ENCODE peak calls at places on chromosome 18, in six cellular contexts. One of them, this sample, is unnamed.

GRCh38 chr18:55415258-55415871 is 172.6 kb downstream of the TCF4 start:
- DNase-seq in endothelial cell of umbilical vein: peak
- DNase-seq in HepG2: peak
- DNase-seq in A549: peak
- DNase-seq in WTC11: peak
- DNase-seq in K562: peak
- DNase-seq in this sample: peak

GRCh38 chr18:76953186-76953982 is 131.0 kb downstream of the ZNF236 start:
- DNase-seq in endothelial cell of umbilical vein: peak
- DNase-seq in HepG2: no peak
- DNase-seq in A549: no peak
- DNase-seq in WTC11: no peak
- DNase-seq in K562: no peak
- DNase-seq in this sample: no peak

GRCh38 chr18:75141734-75142133 is 67.2 kb downstream of the PTGR3 start:
- DNase-seq in endothelial cell of umbilical vein: no peak
- DNase-seq in HepG2: no peak
- DNase-seq in A549: no peak
- DNase-seq in WTC11: no peak
- DNase-seq in K562: no peak
- DNase-seq in this sample: no peak

GRCh38 chr18:28559511-28559910 is 382.6 kb upstream of the CDH2 start:
- DNase-seq in endothelial cell of umbilical vein: peak
- DNase-seq in HepG2: no peak
- DNase-seq in A549: no peak
- DNase-seq in WTC11: no peak
- DNase-seq in K562: no peak
- DNase-seq in this sample: no peak

GRCh38 chr18:65091737-65092329 is 659.0 kb upstream of the CDH7 start:
- DNase-seq in endothelial cell of umbilical vein: no peak
- DNase-seq in HepG2: peak
- DNase-seq in A549: peak
- DNase-seq in WTC11: no peak
- DNase-seq in K562: no peak
- DNase-seq in this sample: no peak

GRCh38 chr18:57231846-57232245 is 85.0 kb downstream of the BOD1L2 start:
- DNase-seq in endothelial cell of umbilical vein: no peak
- DNase-seq in HepG2: no peak
- DNase-seq in A549: no peak
- DNase-seq in WTC11: no peak
- DNase-seq in K562: no peak
- DNase-seq in this sample: no peak

GRCh38 chr18:31102941-31103340 is 720 bp upstream of the DSC2 start:
- DNase-seq in endothelial cell of umbilical vein: no peak
- DNase-seq in HepG2: no peak
- DNase-seq in A549: no peak
- DNase-seq in WTC11: no peak
- DNase-seq in K562: no peak
- DNase-seq in this sample: no peak

GRCh38 chr18:10149768-10150556 is 236.1 kb downstream of the VAPA start:
- DNase-seq in endothelial cell of umbilical vein: no peak
- DNase-seq in HepG2: no peak
- DNase-seq in A549: no peak
- DNase-seq in WTC11: no peak
- DNase-seq in K562: no peak
- DNase-seq in this sample: no peak

GRCh38 chr18:12604445-12605007 is 53.4 kb downstream of the SPIRE1 start:
- DNase-seq in endothelial cell of umbilical vein: no peak
- DNase-seq in HepG2: no peak
- DNase-seq in A549: no peak
- DNase-seq in WTC11: no peak
- DNase-seq in K562: no peak
- DNase-seq in this sample: no peak

GRCh38 chr18:76379226-76380126 is 115.6 kb downstream of the ZNF516 start:
- DNase-seq in endothelial cell of umbilical vein: no peak
- DNase-seq in HepG2: no peak
- DNase-seq in A549: no peak
- DNase-seq in WTC11: no peak
- DNase-seq in K562: no peak
- DNase-seq in this sample: no peak

GRCh38 chr18:24560511-24560981 is 100.1 kb downstream of the HRH4 start:
- DNase-seq in endothelial cell of umbilical vein: no peak
- DNase-seq in HepG2: no peak
- DNase-seq in A549: no peak
- DNase-seq in WTC11: peak
- DNase-seq in K562: no peak
- DNase-seq in this sample: no peak

GRCh38 chr18:62846334-62846733 is 131.0 kb downstream of the PHLPP1 start:
- DNase-seq in endothelial cell of umbilical vein: no peak
- DNase-seq in HepG2: no peak
- DNase-seq in A549: no peak
- DNase-seq in WTC11: no peak
- DNase-seq in K562: no peak
- DNase-seq in this sample: no peak

GRCh38 chr18:71130351-71130750 is 841.5 kb downstream of the SOCS6 start:
- DNase-seq in endothelial cell of umbilical vein: no peak
- DNase-seq in HepG2: no peak
- DNase-seq in A549: no peak
- DNase-seq in WTC11: no peak
- DNase-seq in K562: no peak
- DNase-seq in this sample: no peak

GRCh38 chr18:49616618-49617328 is 54.9 kb downstream of the LIPG start:
- DNase-seq in endothelial cell of umbilical vein: no peak
- DNase-seq in HepG2: no peak
- DNase-seq in A549: no peak
- DNase-seq in WTC11: no peak
- DNase-seq in K562: no peak
- DNase-seq in this sample: no peak
- TF ChIP-seq JUN in endothelial cell of umbilical vein: no peak
- TF ChIP-seq JUN in HepG2: no peak
- TF ChIP-seq JUN in A549: no peak
- TF ChIP-seq JUN in WTC11: no peak
- TF ChIP-seq JUN in K562: no peak
- TF ChIP-seq JUN in this sample: no peak

DNA sequence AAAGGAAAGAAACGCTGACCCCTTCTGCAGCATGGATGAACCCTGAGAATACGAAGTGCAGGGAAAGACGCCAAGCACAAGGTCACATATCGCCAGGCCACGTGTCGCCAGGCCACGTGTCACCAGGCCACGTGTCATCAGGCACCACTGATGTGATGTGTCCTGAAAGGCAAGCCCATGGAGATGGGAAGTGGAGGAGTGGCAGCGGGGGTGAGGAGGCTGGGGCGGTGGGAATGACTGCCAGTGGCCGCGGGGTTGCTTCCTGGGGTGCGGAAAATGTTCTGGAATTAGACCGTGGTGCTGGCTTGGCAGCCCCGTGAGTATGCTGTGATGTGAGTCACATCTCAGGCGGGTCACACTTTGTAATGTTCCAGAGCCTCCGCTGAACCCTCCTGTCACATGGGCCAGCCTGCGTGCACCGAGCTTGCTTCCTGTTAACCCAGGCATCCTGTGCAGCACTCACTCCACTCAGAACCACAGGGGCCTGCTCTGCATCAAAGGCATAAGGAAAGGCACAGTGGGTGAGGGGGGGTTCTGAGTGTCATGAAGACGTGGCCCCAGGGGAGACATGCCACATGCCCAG is 39.0 kb downstream of the SLC66A2 start:
- DNase-seq in endothelial cell of umbilical vein: no peak
- DNase-seq in HepG2: no peak
- DNase-seq in A549: no peak
- DNase-seq in WTC11: no peak
- DNase-seq in K562: no peak
- DNase-seq in this sample: no peak
- TF ChIP-seq JUN in endothelial cell of umbilical vein: no peak
- TF ChIP-seq JUN in HepG2: no peak
- TF ChIP-seq JUN in A549: no peak
- TF ChIP-seq JUN in WTC11: no peak
- TF ChIP-seq JUN in K562: no peak
- TF ChIP-seq JUN in this sample: no peak

GRCh38 chr18:68759308-68759707 is 38.6 kb upstream of the CCDC102B start:
- DNase-seq in endothelial cell of umbilical vein: no peak
- DNase-seq in HepG2: no peak
- DNase-seq in A549: no peak
- DNase-seq in WTC11: no peak
- DNase-seq in K562: no peak
- DNase-seq in this sample: no peak

GRCh38 chr18:68757121-68757520 is 40.8 kb upstream of the CCDC102B start:
- DNase-seq in endothelial cell of umbilical vein: no peak
- DNase-seq in HepG2: no peak
- DNase-seq in A549: no peak
- DNase-seq in WTC11: no peak
- DNase-seq in K562: no peak
- DNase-seq in this sample: no peak

GRCh38 chr18:68764016-68764415 is 33.9 kb upstream of the CCDC102B start:
- DNase-seq in endothelial cell of umbilical vein: peak
- DNase-seq in HepG2: no peak
- DNase-seq in A549: no peak
- DNase-seq in WTC11: no peak
- DNase-seq in K562: no peak
- DNase-seq in this sample: no peak

GRCh38 chr18:68766433-68766832 is 31.4 kb upstream of the CCDC102B start:
- DNase-seq in endothelial cell of umbilical vein: no peak
- DNase-seq in HepG2: no peak
- DNase-seq in A549: no peak
- DNase-seq in WTC11: no peak
- DNase-seq in K562: no peak
- DNase-seq in this sample: no peak

DNA sequence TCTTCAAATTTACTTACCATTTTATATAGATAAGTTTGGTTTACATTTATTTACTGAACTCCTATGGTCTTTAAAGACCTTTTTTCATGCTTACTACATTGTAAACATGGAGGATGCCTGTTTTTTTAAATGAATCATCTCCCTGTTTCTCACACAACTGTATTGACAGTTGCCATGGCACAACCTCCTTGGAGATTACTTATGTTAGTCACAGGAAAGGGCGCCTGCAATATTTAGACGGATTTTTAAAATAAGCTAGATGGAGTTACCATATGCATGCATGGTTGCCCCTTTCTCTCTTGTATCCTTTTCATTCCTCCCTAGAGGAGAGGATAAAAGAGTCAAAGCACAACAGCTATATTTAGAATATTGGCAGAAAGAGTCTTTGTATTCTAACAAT is 34.8 kb upstream of the CCDC102B start:
- DNase-seq in endothelial cell of umbilical vein: peak
- DNase-seq in HepG2: no peak
- DNase-seq in A549: no peak
- DNase-seq in WTC11: no peak
- DNase-seq in K562: no peak
- DNase-seq in this sample: no peak
- TF ChIP-seq JUN in endothelial cell of umbilical vein: no peak
- TF ChIP-seq JUN in HepG2: no peak
- TF ChIP-seq JUN in A549: no peak
- TF ChIP-seq JUN in WTC11: no peak
- TF ChIP-seq JUN in K562: no peak
- TF ChIP-seq JUN in this sample: no peak

DNA sequence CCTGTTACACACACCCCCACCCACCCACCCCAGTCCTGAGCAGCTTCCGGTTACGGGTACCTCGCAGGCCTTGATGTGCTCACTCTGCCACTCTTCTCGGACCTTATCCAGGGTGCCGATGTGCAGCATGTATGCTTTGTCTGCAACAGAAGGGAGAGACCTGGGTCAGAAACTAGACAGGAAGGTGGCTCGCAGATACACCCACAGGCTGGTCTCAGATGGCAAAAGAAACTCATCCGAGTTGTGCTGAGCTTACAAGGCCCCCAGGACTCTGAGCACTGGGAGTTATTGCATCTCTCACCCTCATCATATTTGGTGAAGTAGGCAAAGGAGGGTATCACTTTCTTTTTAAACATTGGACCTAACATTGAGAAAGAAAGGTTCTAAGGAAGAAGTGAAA is 30.6 kb upstream of the EPG5 start:
- DNase-seq in endothelial cell of umbilical vein: no peak
- DNase-seq in HepG2: no peak
- DNase-seq in A549: no peak
- DNase-seq in WTC11: no peak
- DNase-seq in K562: no peak
- DNase-seq in this sample: no peak
- TF ChIP-seq JUN in endothelial cell of umbilical vein: no peak
- TF ChIP-seq JUN in HepG2: no peak
- TF ChIP-seq JUN in A549: no peak
- TF ChIP-seq JUN in WTC11: no peak
- TF ChIP-seq JUN in K562: no peak
- TF ChIP-seq JUN in this sample: no peak

GRCh38 chr18:14014456-14014855 is 99.1 kb upstream of the MC2R start:
- DNase-seq in endothelial cell of umbilical vein: no peak
- DNase-seq in HepG2: no peak
- DNase-seq in A549: no peak
- DNase-seq in WTC11: no peak
- DNase-seq in K562: no peak
- DNase-seq in this sample: no peak
- TF ChIP-seq JUN in endothelial cell of umbilical vein: no peak
- TF ChIP-seq JUN in HepG2: no peak
- TF ChIP-seq JUN in A549: no peak
- TF ChIP-seq JUN in WTC11: no peak
- TF ChIP-seq JUN in K562: no peak
- TF ChIP-seq JUN in this sample: no peak

GRCh38 chr18:11259421-11259820 is 110.1 kb upstream of the PIEZO2 start:
- DNase-seq in endothelial cell of umbilical vein: no peak
- DNase-seq in HepG2: no peak
- DNase-seq in A549: no peak
- DNase-seq in WTC11: no peak
- DNase-seq in K562: no peak
- DNase-seq in this sample: no peak
- TF ChIP-seq JUN in endothelial cell of umbilical vein: no peak
- TF ChIP-seq JUN in HepG2: no peak
- TF ChIP-seq JUN in A549: no peak
- TF ChIP-seq JUN in WTC11: no peak
- TF ChIP-seq JUN in K562: no peak
- TF ChIP-seq JUN in this sample: no peak

GRCh38 chr18:26920644-26921043 is 55.1 kb upstream of the AQP4 start:
- DNase-seq in endothelial cell of umbilical vein: no peak
- DNase-seq in HepG2: no peak
- DNase-seq in A549: no peak
- DNase-seq in WTC11: no peak
- DNase-seq in K562: no peak
- DNase-seq in this sample: no peak

GRCh38 chr18:26922313-26922712 is 56.8 kb upstream of the AQP4 start:
- DNase-seq in endothelial cell of umbilical vein: no peak
- DNase-seq in HepG2: no peak
- DNase-seq in A549: no peak
- DNase-seq in WTC11: no peak
- DNase-seq in K562: no peak
- DNase-seq in this sample: no peak

GRCh38 chr18:26925313-26925712 is 59.8 kb upstream of the AQP4 start:
- DNase-seq in endothelial cell of umbilical vein: no peak
- DNase-seq in HepG2: no peak
- DNase-seq in A549: no peak
- DNase-seq in WTC11: no peak
- DNase-seq in K562: no peak
- DNase-seq in this sample: no peak

GRCh38 chr18:26919656-26920055 is 54.1 kb upstream of the AQP4 start:
- DNase-seq in endothelial cell of umbilical vein: no peak
- DNase-seq in HepG2: no peak
- DNase-seq in A549: peak
- DNase-seq in WTC11: no peak
- DNase-seq in K562: no peak
- DNase-seq in this sample: no peak
- TF ChIP-seq JUN in endothelial cell of umbilical vein: no peak
- TF ChIP-seq JUN in HepG2: no peak
- TF ChIP-seq JUN in A549: no peak
- TF ChIP-seq JUN in WTC11: no peak
- TF ChIP-seq JUN in K562: no peak
- TF ChIP-seq JUN in this sample: no peak

GRCh38 chr18:3793545-3793944 is 343.6 kb downstream of the TGIF1 start:
- DNase-seq in endothelial cell of umbilical vein: peak
- DNase-seq in HepG2: no peak
- DNase-seq in A549: no peak
- DNase-seq in WTC11: no peak
- DNase-seq in K562: no peak
- DNase-seq in this sample: no peak
- TF ChIP-seq JUN in endothelial cell of umbilical vein: no peak
- TF ChIP-seq JUN in HepG2: no peak
- TF ChIP-seq JUN in A549: no peak
- TF ChIP-seq JUN in WTC11: no peak
- TF ChIP-seq JUN in K562: no peak
- TF ChIP-seq JUN in this sample: no peak

This sample was measured in H1.